ENCODE peak calls at places on chromosomes 11 and 22, in nine cellular contexts. A, D, Y, C, E, T, P, O and H are unnamed samples.

GRCh38 chr11:71527576-71528210 is 626 bp downstream of the KRTAP5-7 start:
- DNase-seq in A (no peak), D (no peak), Y (no peak), C (no peak), E (no peak), T (no peak), P (no peak), O (no peak), H (no peak)

GRCh38 chr11:6799402-6799801 is at the start of gene OR6A2:
- DNase-seq in A (no peak), D (no peak), Y (no peak), C (no peak), E (no peak), T (no peak), P (no peak), O (no peak), H (no peak)

GRCh38 chr22:25751174-25751581 is 9.2 kb downstream of the MYO18B start:
- DNase-seq in A (no peak), D (no peak), Y (no peak), C (no peak), E (no peak), T (no peak), P (no peak), O (no peak), H (no peak)

GRCh38 chr22:23075525-23076216 is 5.4 kb downstream of the GNAZ start:
- DNase-seq in A (no peak), D (no peak), Y (no peak), C (no peak), E (no peak), T (no peak), P (no peak), O (peak; percentile 99), H (no peak)

GRCh38 chr22:41048791-41049717 is 43.3 kb upstream of the EP300 start:
- DNase-seq in A (peak; percentile 64), D (no peak), Y (peak; percentile 56), C (no peak), E (no peak), T (no peak), P (peak; percentile 46), O (peak; percentile 61), H (peak; percentile 36)

GRCh38 chr11:92306966-92307504 is 82.4 kb downstream of the FAT3 start:
- DNase-seq in A (no peak), D (no peak), Y (no peak), C (no peak), E (no peak), T (no peak), P (no peak), O (no peak), H (no peak)

GRCh38 chr11:68276864-68277263 is 5.1 kb upstream of the C11orf24 start:
- DNase-seq in A (no peak), D (no peak), Y (no peak), C (no peak), E (no peak), T (no peak), P (no peak), O (no peak), H (no peak)

GRCh38 chr22:26194877-26195276 is 25.6 kb downstream of the SEZ6L start:
- DNase-seq in A (no peak), D (no peak), Y (no peak), C (no peak), E (no peak), T (no peak), P (no peak), O (no peak), H (no peak)

GRCh38 chr22:35450824-35451541 is 51.0 kb downstream of the MCM5 start:
- DNase-seq in A (no peak), D (no peak), Y (no peak), C (no peak), E (no peak), T (no peak), P (no peak), O (no peak), H (no peak)

GRCh38 chr11:82546556-82547162 is 187.0 kb downstream of the FAM181B start:
- DNase-seq in A (no peak), D (no peak), Y (no peak), C (no peak), E (no peak), T (no peak), P (no peak), O (no peak), H (no peak)

GRCh38 chr11:106399075-106399500 is 321.6 kb downstream of the AASDHPPT start:
- DNase-seq in A (no peak), D (no peak), Y (no peak), C (no peak), E (peak; percentile 92), T (peak; percentile 36), P (peak; percentile 6), O (no peak), H (no peak)

GRCh38 chr11:117239295-117239694 is 6.8 kb downstream of the RNF214 start:
- DNase-seq in A (no peak), D (no peak), Y (no peak), C (no peak), E (no peak), T (no peak), P (no peak), O (no peak), H (no peak)

GRCh38 chr11:34473603-34474169 is 35.0 kb downstream of the CAT start:
- DNase-seq in A (no peak), D (no peak), Y (no peak), C (no peak), E (no peak), T (no peak), P (no peak), O (no peak), H (no peak)

GRCh38 chr11:57745206-57745605 is 3.9 kb downstream of the SELENOH start:
- DNase-seq in A (no peak), D (no peak), Y (no peak), C (no peak), E (no peak), T (no peak), P (no peak), O (no peak), H (no peak)

GRCh38 chr11:9922806-9923205 is 258.9 kb downstream of the SWAP70 start:
- DNase-seq in A (peak; percentile 81), D (no peak), Y (no peak), C (no peak), E (no peak), T (no peak), P (no peak), O (no peak), H (peak; percentile 5)

GRCh38 chr11:63609536-63609935 is 4.7 kb downstream of the PLAAT3 start:
- DNase-seq in A (no peak), D (no peak), Y (peak; percentile 59), C (no peak), E (no peak), T (no peak), P (peak; percentile 44), O (no peak), H (no peak)

GRCh38 chr11:65921876-65922275 is 2.6 kb downstream of the DRAP1 start:
- DNase-seq in A (no peak), D (no peak), Y (no peak), C (no peak), E (no peak), T (no peak), P (no peak), O (no peak), H (no peak)
- TF ChIP-seq CTCF in A (no peak), D (no peak), Y (no peak), C (no peak), E (no peak), T (no peak), P (no peak), O (no peak), H (no peak)

GRCh38 chr11:15501566-15501965 is 386.8 kb downstream of the INSC start:
- DNase-seq in A (no peak), D (no peak), Y (no peak), C (no peak), E (no peak), T (no peak), P (no peak), O (no peak), H (no peak)
- TF ChIP-seq POLR2AphosphoS5 in A (no peak), D (no peak), Y (no peak), C (no peak), E (no peak), T (no peak), P (no peak), O (no peak), H (no peak)

DNA sequence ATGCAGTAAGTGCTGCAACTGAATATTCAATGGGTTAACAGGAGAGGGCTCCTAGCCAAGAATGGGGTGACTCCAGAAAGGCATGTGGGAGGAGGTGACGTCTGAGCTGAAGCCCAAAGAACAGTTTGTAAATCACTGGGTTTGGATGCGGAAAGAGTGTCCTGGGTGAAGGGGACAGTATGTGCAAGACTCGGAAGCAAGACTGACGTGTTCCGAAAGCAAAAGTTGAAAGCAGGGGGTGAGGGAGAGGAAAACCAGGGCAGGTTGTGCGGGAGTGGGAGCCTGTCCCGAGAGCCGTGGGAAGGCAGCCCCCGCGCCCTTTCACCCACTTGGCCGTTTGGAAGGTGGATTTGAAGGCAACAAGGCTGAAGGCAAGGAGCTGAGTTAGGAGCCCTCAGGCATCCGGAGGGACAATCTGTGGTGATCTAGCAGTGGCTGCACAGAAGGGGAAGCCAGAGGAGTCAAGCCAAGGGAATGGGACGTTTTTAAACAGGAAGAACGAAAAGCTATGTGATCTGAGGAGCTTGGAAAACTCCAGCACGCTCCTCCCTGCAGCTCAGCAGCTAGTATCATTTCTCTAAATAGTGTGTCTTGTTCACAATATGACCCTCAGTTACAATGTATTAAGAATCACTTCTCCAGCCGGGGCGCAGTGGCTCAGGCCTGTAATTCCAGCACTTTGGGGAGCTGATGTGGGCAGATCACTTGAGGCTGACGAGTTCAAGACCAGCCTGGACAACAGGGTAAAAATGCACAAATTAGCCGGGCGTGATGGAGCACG is 7.7 kb downstream of the SLC25A18 start:
- DNase-seq in A (no peak), D (no peak), Y (peak; percentile 76), C (no peak), E (no peak), T (no peak), P (no peak), O (no peak), H (peak; percentile 63)
- H3K4me3 ChIP-seq in A (no peak overlapping the region), D (no peak overlapping the region), Y (no peak overlapping the region), C (no peak overlapping the region), E (peak overlapping the region; percentile 19), T (no peak overlapping the region), P (no peak overlapping the region), O (peak overlapping the region; percentile 60), H (peak overlapping the region; percentile 16)

GRCh38 chr11:87437844-87438223 is 400.1 kb downstream of the TMEM135 start:
- DNase-seq in A (no peak), D (no peak), Y (no peak), C (no peak), E (peak; percentile 10), T (no peak), P (no peak), O (no peak), H (no peak)
- TF ChIP-seq CTCF in A (no peak), D (no peak), Y (no peak), C (no peak), E (no peak), T (no peak), P (no peak), O (no peak), H (no peak)